ENCODE peak calls at places on chromosome 17, in six cellular contexts. L is PC-3, H is epithelial cell of esophagus, F is AG04449, Q is foreskin fibroblast, I is IMR-90. M is an unnamed sample.

GRCh38 chr17:31389673-31390381 is 1.6 kb upstream of the RAB11FIP4 start:
- DNase-seq in L (no peak), H (no peak), F (no peak), Q (no peak), I (no peak), M (no peak)

GRCh38 chr17:17469358-17469757 is 7.4 kb upstream of the MED9 start:
- DNase-seq in L (no peak), H (no peak), F (no peak), Q (no peak), I (no peak), M (no peak)

GRCh38 chr17:81858170-81858966 is 2.0 kb downstream of the P4HB start:
- DNase-seq in L (peak), H (no peak), F (no peak), Q (no peak), I (no peak), M (no peak)

GRCh38 chr17:37490638-37491614 is 1.2 kb downstream of the DUSP14 start:
- DNase-seq in L (peak), H (peak), F (no peak), Q (peak), I (peak), M (peak)

GRCh38 chr17:1787301-1787902 is 25.5 kb downstream of the SERPINF1 start:
- DNase-seq in L (peak), H (peak), F (peak), Q (peak), I (peak), M (peak)

GRCh38 chr17:75807861-75808260 is 23.3 kb downstream of the UNK start:
- DNase-seq in L (no peak), H (no peak), F (no peak), Q (no peak), I (no peak), M (no peak)

GRCh38 chr17:74177018-74177450 is 26.4 kb upstream of the RPL38 start:
- DNase-seq in L (peak), H (peak), F (no peak), Q (peak), I (peak), M (no peak)

GRCh38 chr17:43020789-43021738 is 1.1 kb downstream of the VAT1 start:
- DNase-seq in L (peak), H (peak), F (no peak), Q (peak), I (peak), M (no peak)

GRCh38 chr17:74478369-74479100 is 12.1 kb downstream of the CD300A start:
- DNase-seq in L (no peak), H (no peak), F (no peak), Q (no peak), I (no peak), M (no peak)

GRCh38 chr17:55585629-55586028 is 74.4 kb upstream of the SMIM36 start:
- DNase-seq in L (peak), H (no peak), F (no peak), Q (no peak), I (no peak), M (no peak)

GRCh38 chr17:76995352-76996105 is 127.3 kb downstream of the MGAT5B start:
- DNase-seq in L (no peak), H (no peak), F (no peak), Q (no peak), I (no peak), M (no peak)

DNA sequence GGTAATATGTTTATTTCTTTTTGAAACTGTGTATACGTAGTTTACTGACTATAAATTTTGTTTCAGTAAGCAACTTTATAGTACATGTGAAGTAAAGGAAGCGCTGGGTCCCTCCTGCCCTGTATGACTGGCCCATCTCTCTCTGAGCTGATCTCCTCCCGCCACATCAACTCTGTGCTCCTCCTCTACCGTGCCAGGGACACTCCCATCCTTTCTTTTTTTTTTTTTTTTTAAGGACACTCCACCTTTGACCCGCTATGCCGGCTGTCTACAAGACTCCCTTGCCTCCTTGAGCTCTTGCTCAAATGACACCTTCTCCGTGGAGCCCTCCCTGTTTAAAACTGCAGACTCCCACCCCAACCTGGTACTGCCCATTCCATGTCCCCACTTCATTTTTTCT is 35.5 kb downstream of the ERN1 start:
- DNase-seq in L (no peak), H (no peak), F (no peak), Q (no peak), I (no peak), M (no peak)
- H3K4me3 ChIP-seq in L (no peak), H (no peak), F (no peak), Q (no peak), I (no peak), M (no peak)

GRCh38 chr17:80415626-80416042 is 667 bp downstream of the ENDOV start:
- DNase-seq in L (no peak), H (no peak), F (no peak), Q (no peak), I (no peak), M (no peak)

GRCh38 chr17:80414803-80415625 is at the start of gene ENDOV:
- DNase-seq in L (peak), H (peak), F (peak), Q (peak), I (peak), M (peak)

GRCh38 chr17:80416260-80416939 is 1.4 kb downstream of the ENDOV start:
- DNase-seq in L (no peak), H (no peak), F (no peak), Q (no peak), I (no peak), M (no peak)

GRCh38 chr17:80413771-80414507 is 1.0 kb upstream of the ENDOV start:
- DNase-seq in L (peak), H (no peak), F (no peak), Q (no peak), I (no peak), M (no peak)

DNA sequence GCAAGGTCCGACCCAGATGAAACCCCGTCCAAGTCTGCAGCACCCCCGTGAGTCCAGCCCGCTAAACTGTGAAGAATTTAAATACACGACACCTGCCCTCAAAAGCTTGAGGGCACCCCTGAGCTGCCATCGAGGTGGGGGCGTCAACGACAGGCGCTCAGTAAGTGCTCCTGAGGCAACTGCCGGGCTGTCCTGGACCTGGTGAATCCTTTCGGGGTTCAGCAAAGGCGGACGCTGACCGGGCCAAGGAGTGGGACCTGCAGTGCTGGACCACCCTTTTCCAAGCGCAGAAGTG is 512 bp upstream of the ENDOV start:
- DNase-seq in L (peak), H (peak), F (no peak), Q (no peak), I (no peak), M (no peak)
- TF ChIP-seq CTCF in L (peak), H (no peak), F (no peak), Q (no peak), I (no peak), M (no peak)

GRCh38 chr17:19531780-19532501 is 1.7 kb upstream of the SLC47A1 start:
- DNase-seq in L (no peak), H (no peak), F (no peak), Q (no peak), I (no peak), M (no peak)

GRCh38 chr17:19533036-19533717 is 477 bp upstream of the SLC47A1 start:
- DNase-seq in L (no peak), H (no peak), F (no peak), Q (no peak), I (no peak), M (no peak)

GRCh38 chr17:19537116-19537515 is 3.5 kb downstream of the SLC47A1 start:
- DNase-seq in L (no peak), H (no peak), F (no peak), Q (no peak), I (no peak), M (no peak)

GRCh38 chr17:19534562-19535149 is 1.0 kb downstream of the SLC47A1 start:
- DNase-seq in L (no peak), H (no peak), F (no peak), Q (no peak), I (no peak), M (peak)

DNA sequence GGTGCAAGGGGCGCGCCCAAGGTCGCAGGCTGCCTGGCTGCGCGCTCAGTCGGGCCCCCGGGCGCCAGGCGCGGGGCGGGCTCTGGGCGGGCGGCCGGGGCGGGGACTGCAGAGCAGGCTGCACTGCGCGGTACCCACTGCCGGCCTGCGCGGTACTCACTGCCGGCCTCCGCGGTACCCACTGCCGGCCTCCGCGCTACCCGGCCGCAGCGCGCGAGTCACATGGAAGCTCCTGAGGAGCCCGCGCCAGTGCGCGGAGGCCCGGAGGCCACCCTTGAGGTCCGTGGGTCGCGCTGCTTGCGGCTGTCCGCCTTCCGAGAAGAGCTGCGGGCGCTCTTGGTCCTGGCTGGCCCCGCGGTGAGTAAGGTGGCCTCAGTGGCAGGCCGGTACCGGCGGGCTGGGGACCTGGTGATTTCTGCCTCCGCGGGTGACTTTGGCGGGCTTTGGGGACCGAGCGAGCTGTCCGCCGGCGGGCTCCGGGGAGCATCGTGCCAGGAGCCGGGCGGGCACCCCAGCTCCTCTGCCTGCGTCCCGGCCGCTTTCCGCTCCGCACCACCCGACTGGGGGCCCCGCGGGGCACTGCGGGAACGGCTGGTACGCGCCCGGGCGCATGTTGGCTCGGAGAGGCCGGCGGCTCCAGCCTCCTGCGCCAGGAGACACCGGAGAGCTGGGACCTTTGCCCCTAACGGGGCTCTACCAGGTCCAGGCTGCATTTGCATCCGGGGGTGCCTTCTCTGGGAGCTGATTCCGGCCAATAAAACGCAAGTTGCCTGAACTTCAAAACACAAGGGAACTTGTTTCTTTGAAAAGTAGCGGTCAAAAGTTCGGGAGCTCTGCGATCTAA is at the start of gene SLC47A1:
- DNase-seq in L (no peak), H (peak), F (no peak), Q (peak), I (no peak), M (no peak)
- H3K4me3 ChIP-seq in L (peak), H (peak), F (peak), Q (peak), I (no peak), M (peak)

GRCh38 chr17:78689029-78689428 is 93.0 kb downstream of the CYTH1 start:
- DNase-seq in L (peak), H (no peak), F (no peak), Q (no peak), I (no peak), M (no peak)
- TF ChIP-seq CTCF in L (peak), H (peak), F (no peak), Q (no peak), I (no peak), M (no peak)

M was measured in astrocyte of the cerebellum.